ENCODE peak calls at places on chromosomes 16 and 17, in ten cellular contexts. C is A549, G is uterus, W is endothelial cell of umbilical vein, X is heart left ventricle, M is breast epithelium, D is upper lobe of left lung, L is HCT116, N is IMR-90, A is prostate gland. Y is an unnamed sample.

GRCh38 chr17:39822051-39822450 is 42.1 kb downstream of the IKZF3 start:
- DNase-seq in C (no peak), G (no peak), W (no peak), X (no peak), M (no peak), D (no peak), L (no peak), N (no peak), A (no peak), Y (no peak)

GRCh38 chr17:68468334-68468733 is 11.0 kb upstream of the WIPI1 start:
- DNase-seq in C (no peak), G (no peak), W (no peak), X (peak), M (no peak), D (no peak), L (no peak), N (peak), A (no peak), Y (no peak)

GRCh38 chr17:29722411-29723198 is 99.9 kb upstream of the CORO6 start:
- DNase-seq in C (no peak), G (peak), W (peak), X (peak), M (no peak), D (peak), L (no peak), N (peak), A (peak), Y (no peak)

GRCh38 chr16:11047939-11048500 is 103.7 kb downstream of the CLEC16A start:
- DNase-seq in C (no peak), G (peak), W (no peak), X (no peak), M (no peak), D (no peak), L (no peak), N (no peak), A (no peak), Y (no peak)

GRCh38 chr17:42313389-42313772 is 25.1 kb downstream of the STAT5A start:
- DNase-seq in C (no peak), G (no peak), W (no peak), X (no peak), M (no peak), D (no peak), L (no peak), N (no peak), A (no peak), Y (no peak)

GRCh38 chr16:56988948-56989945 is at the start of gene NLRC5:
- DNase-seq in C (peak), G (peak), W (peak), X (peak), M (peak), D (peak), L (peak), N (peak), A (peak), Y (peak)

GRCh38 chr16:85759631-85760419 is 8.9 kb upstream of the C16orf74 start:
- DNase-seq in C (peak), G (no peak), W (no peak), X (peak), M (no peak), D (peak), L (no peak), N (no peak), A (no peak), Y (no peak)

GRCh38 chr16:60945225-60945624 is 1091.0 kb downstream of the CDH8 start:
- DNase-seq in C (no peak), G (no peak), W (no peak), X (no peak), M (no peak), D (no peak), L (no peak), N (no peak), A (no peak), Y (no peak)

GRCh38 chr17:12342609-12343248 is 322.1 kb downstream of the MAP2K4 start:
- DNase-seq in C (peak), G (peak), W (no peak), X (no peak), M (no peak), D (no peak), L (peak), N (no peak), A (no peak), Y (no peak)

DNA sequence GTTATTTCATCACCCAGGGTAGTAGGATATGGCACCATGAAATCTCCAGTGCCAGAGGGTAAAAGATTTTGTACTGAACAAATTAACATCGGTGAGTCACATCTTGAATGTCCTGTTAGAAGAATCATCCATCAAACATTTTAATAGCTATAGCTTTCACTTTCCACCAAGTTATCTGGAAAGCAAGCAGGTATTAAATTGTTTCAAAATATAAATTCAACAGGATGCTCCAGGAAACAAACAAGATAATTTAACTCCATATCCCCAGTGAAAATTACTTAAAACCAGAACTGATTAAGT is 2.4 kb downstream of the VEZF1 start:
- DNase-seq in C (peak), G (no peak), W (peak), X (no peak), M (no peak), D (no peak), L (no peak), N (peak), A (no peak), Y (no peak)
- H3K4me3 ChIP-seq in C (peak), G (no peak), W (no peak), X (peak), M (no peak), D (no peak), L (peak), N (peak), A (no peak), Y (no peak)

DNA sequence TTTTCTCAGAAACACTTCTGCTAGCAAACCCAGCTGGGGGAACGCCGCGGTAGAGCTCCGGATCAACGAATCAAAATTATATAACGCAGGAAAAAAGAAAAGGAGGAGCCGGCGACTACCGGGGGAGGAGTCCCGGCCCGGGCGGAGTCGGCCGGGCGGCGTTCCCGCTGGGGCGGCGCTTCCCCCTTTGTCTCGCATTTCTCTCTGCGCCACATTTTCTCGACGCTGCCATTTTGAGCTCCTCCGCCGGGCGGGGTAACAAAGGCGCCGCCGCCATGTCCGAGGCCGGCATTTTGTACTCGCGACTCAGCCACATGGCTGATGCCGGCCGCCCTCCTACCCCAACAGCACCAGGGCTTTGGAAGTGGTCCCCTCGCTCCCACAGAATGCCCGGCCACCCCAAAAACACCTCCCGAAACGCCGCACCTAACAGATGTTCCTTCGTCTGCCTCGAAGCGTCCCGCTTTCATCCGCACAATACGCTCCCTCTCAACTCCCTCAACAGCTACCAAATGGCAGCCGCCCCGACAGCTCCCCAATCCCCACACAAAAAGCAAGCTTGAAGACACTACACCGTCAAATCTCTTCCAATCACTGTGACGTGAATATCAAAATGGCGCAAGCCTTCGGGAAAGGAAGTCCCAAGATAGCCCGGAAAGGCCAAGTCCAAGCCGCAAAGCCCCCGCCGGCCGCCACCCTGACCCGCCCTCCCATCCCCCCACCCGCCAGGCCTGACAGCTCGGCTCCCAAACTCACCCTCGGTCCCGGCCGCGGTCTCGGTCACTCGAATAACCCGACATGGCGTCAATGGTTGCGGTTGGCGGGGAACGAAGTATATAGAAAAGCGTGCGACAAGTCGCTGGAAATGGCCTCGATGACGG is 529 bp downstream of the DDX5 start:
- DNase-seq in C (peak), G (peak), W (peak), X (peak), M (peak), D (peak), L (peak), N (peak), A (peak), Y (peak)
- TF ChIP-seq POLR2A in C (peak), G (peak), W (peak), X (no peak), M (peak), D (peak), L (no peak), N (no peak), A (peak), Y (peak)

GRCh38 chr16:66315210-66315825 is 51.2 kb upstream of the CDH5 start:
- DNase-seq in C (peak), G (peak), W (peak), X (peak), M (no peak), D (peak), L (peak), N (peak), A (peak), Y (no peak)
- H3K4me3 ChIP-seq in C (no peak), G (no peak), W (no peak), X (no peak), M (no peak), D (no peak), L (no peak), N (no peak), A (no peak), Y (no peak)

GRCh38 chr17:80774146-80774545 is 217.5 kb upstream of the CHMP6 start:
- DNase-seq in C (no peak), G (no peak), W (no peak), X (no peak), M (peak), D (no peak), L (no peak), N (peak), A (no peak), Y (no peak)
- TF ChIP-seq POLR2A in C (no peak), G (no peak), W (no peak), X (no peak), M (no peak), D (no peak), L (no peak), N (no peak), A (no peak), Y (no peak)

GRCh38 chr16:12804395-12804794 is 708 bp upstream of the CPPED1 start:
- DNase-seq in C (no peak), G (no peak), W (no peak), X (no peak), M (no peak), D (no peak), L (no peak), N (no peak), A (no peak), Y (no peak)
- H3K4me3 ChIP-seq in C (peak), G (peak), W (no peak), X (peak), M (no peak), D (no peak), L (peak), N (no peak), A (no peak), Y (peak)

GRCh38 chr16:25257956-25258855 is 561 bp upstream of the ZKSCAN2 start:
- DNase-seq in C (peak), G (peak), W (peak), X (peak), M (peak), D (peak), L (peak), N (peak), A (peak), Y (peak)
- TF ChIP-seq POLR2A in C (peak), G (no peak), W (peak), X (no peak), M (no peak), D (no peak), L (peak), N (no peak), A (no peak), Y (no peak)

GRCh38 chr16:68645494-68646388 is 631 bp downstream of the CDH3 start:
- DNase-seq in C (no peak), G (peak), W (no peak), X (no peak), M (peak), D (peak), L (no peak), N (no peak), A (peak), Y (no peak)
- H3K4me3 ChIP-seq in C (peak), G (peak), W (no peak), X (no peak), M (peak), D (no peak), L (peak), N (no peak), A (peak), Y (peak)

GRCh38 chr16:800834-801488 is 427 bp upstream of the GNG13 start:
- DNase-seq in C (no peak), G (no peak), W (no peak), X (no peak), M (no peak), D (no peak), L (no peak), N (no peak), A (no peak), Y (no peak)
- TF ChIP-seq POLR2A in C (no peak), G (no peak), W (no peak), X (no peak), M (no peak), D (no peak), L (no peak), N (no peak), A (no peak), Y (no peak)

GRCh38 chr17:70102531-70102930 is 27.5 kb downstream of the KCNJ16 start:
- DNase-seq in C (no peak), G (no peak), W (peak), X (no peak), M (no peak), D (no peak), L (no peak), N (no peak), A (no peak), Y (no peak)

GRCh38 chr17:70105154-70105553 is 30.1 kb downstream of the KCNJ16 start:
- DNase-seq in C (no peak), G (no peak), W (no peak), X (no peak), M (no peak), D (no peak), L (no peak), N (no peak), A (no peak), Y (no peak)

GRCh38 chr17:70105641-70106040 is 30.6 kb downstream of the KCNJ16 start:
- DNase-seq in C (no peak), G (no peak), W (no peak), X (no peak), M (no peak), D (no peak), L (no peak), N (no peak), A (no peak), Y (no peak)

GRCh38 chr17:70106551-70106950 is 31.5 kb downstream of the KCNJ16 start:
- DNase-seq in C (no peak), G (no peak), W (no peak), X (no peak), M (no peak), D (no peak), L (no peak), N (no peak), A (no peak), Y (no peak)

GRCh38 chr17:70104688-70105087 is 29.7 kb downstream of the KCNJ16 start:
- DNase-seq in C (no peak), G (no peak), W (no peak), X (no peak), M (no peak), D (no peak), L (no peak), N (no peak), A (no peak), Y (no peak)
- H3K4me3 ChIP-seq in C (no peak), G (no peak), W (no peak), X (no peak), M (no peak), D (no peak), L (no peak), N (no peak), A (no peak), Y (no peak)

GRCh38 chr17:59565171-59565958 is at the start of gene DHX40:
- DNase-seq in C (peak), G (peak), W (peak), X (peak), M (peak), D (peak), L (peak), N (peak), A (peak), Y (peak)
- TF ChIP-seq POLR2A in C (peak), G (peak), W (peak), X (no peak), M (no peak), D (peak), L (peak), N (peak), A (peak), Y (no peak)

Y was measured in esophagus squamous epithelium.